ENCODE peak calls at places on chromosome 17, in seven cellular contexts. O, X, Q, P, A, M and J are unnamed samples.

GRCh38 chr17:73205326-73205980 is 12.6 kb downstream of the COG1 start:
- DNase-seq in O (no peak), X (no peak), Q (no peak), P (no peak), A (no peak), M (no peak), J (no peak)

GRCh38 chr17:76614912-76615617 is 28.5 kb downstream of the ST6GALNAC1 start:
- DNase-seq in O (no peak), X (no peak), Q (no peak), P (no peak), A (no peak), M (no peak), J (no peak)

GRCh38 chr17:75105269-75106080 is 4.3 kb upstream of the ARMC7 start:
- DNase-seq in O (peak), X (peak), Q (peak), P (no peak), A (peak), M (no peak), J (peak)

GRCh38 chr17:50943575-50943933 is 77.4 kb upstream of the TOB1 start:
- DNase-seq in O (peak), X (no peak), Q (no peak), P (no peak), A (no peak), M (peak), J (no peak)

GRCh38 chr17:76872221-76872873 is 4.1 kb downstream of the MGAT5B start:
- DNase-seq in O (no peak), X (no peak), Q (peak), P (no peak), A (peak), M (no peak), J (no peak)

GRCh38 chr17:8822401-8823035 is 23.4 kb upstream of the MFSD6L start:
- DNase-seq in O (no peak), X (no peak), Q (no peak), P (no peak), A (no peak), M (no peak), J (no peak)

GRCh38 chr17:74715144-74715543 is 2.4 kb upstream of the CD300LF start:
- DNase-seq in O (no peak), X (no peak), Q (no peak), P (no peak), A (no peak), M (no peak), J (no peak)

GRCh38 chr17:31596382-31597323 is 205.2 kb downstream of the RAB11FIP4 start:
- DNase-seq in O (peak), X (peak), Q (peak), P (peak), A (peak), M (no peak), J (no peak)

GRCh38 chr17:41896726-41897125 is 22.0 kb downstream of the ACLY start:
- DNase-seq in O (no peak), X (no peak), Q (no peak), P (no peak), A (no peak), M (no peak), J (no peak)

GRCh38 chr17:15409721-15410247 is 57.6 kb downstream of the CDRT4 start:
- DNase-seq in O (no peak), X (peak), Q (no peak), P (peak), A (no peak), M (no peak), J (no peak)

GRCh38 chr17:18968945-18969887 is 17.3 kb downstream of the SLC5A10 start:
- DNase-seq in O (no peak), X (no peak), Q (peak), P (no peak), A (no peak), M (no peak), J (no peak)

GRCh38 chr17:60724647-60725046 is 47.0 kb downstream of the BCAS3 start:
- DNase-seq in O (no peak), X (no peak), Q (no peak), P (no peak), A (no peak), M (no peak), J (no peak)

GRCh38 chr17:1147664-1148063 is 32.1 kb downstream of the ABR start:
- DNase-seq in O (peak), X (no peak), Q (peak), P (no peak), A (peak), M (no peak), J (peak)

GRCh38 chr17:34728771-34729310 is 149.5 kb downstream of the TMEM132E start:
- DNase-seq in O (peak), X (no peak), Q (no peak), P (no peak), A (no peak), M (no peak), J (no peak)

GRCh38 chr17:74773871-74774286 is 2.3 kb downstream of the NAT9 start:
- DNase-seq in O (no peak), X (no peak), Q (no peak), P (no peak), A (no peak), M (no peak), J (no peak)

GRCh38 chr17:43396491-43397060 is 2.2 kb upstream of the ARL4D start:
- DNase-seq in O (no peak), X (no peak), Q (no peak), P (no peak), A (no peak), M (no peak), J (no peak)

GRCh38 chr17:79023886-79024771 is at the start of gene C1QTNF1:
- DNase-seq in O (peak), X (peak), Q (peak), P (peak), A (peak), M (peak), J (peak)
- TF ChIP-seq CTCF in O (peak), X (peak), Q (no peak), P (peak), A (peak), M (peak), J (peak)

GRCh38 chr17:48486557-48486956 is 44.3 kb downstream of the HOXB1 start:
- DNase-seq in O (no peak), X (no peak), Q (peak), P (no peak), A (no peak), M (no peak), J (no peak)
- TF ChIP-seq CTCF in O (no peak), X (no peak), Q (no peak), P (no peak), A (no peak), M (no peak), J (no peak)

GRCh38 chr17:4733073-4733531 is 1.9 kb downstream of the MED11 start:
- DNase-seq in O (no peak), X (peak), Q (no peak), P (no peak), A (no peak), M (no peak), J (no peak)
- TF ChIP-seq CTCF in O (peak), X (no peak), Q (no peak), P (no peak), A (peak), M (no peak), J (no peak)

GRCh38 chr17:44569459-44569858 is 12.2 kb downstream of the FZD2 start:
- DNase-seq in O (peak), X (no peak), Q (no peak), P (no peak), A (no peak), M (no peak), J (no peak)

GRCh38 chr17:44564429-44564828 is 7.1 kb downstream of the FZD2 start:
- DNase-seq in O (no peak), X (no peak), Q (no peak), P (no peak), A (no peak), M (no peak), J (no peak)

GRCh38 chr17:44561237-44561623 is 3.9 kb downstream of the FZD2 start:
- DNase-seq in O (no peak), X (no peak), Q (no peak), P (no peak), A (no peak), M (no peak), J (no peak)

GRCh38 chr17:44568311-44568710 is 11.0 kb downstream of the FZD2 start:
- DNase-seq in O (no peak), X (no peak), Q (no peak), P (no peak), A (no peak), M (no peak), J (no peak)

DNA sequence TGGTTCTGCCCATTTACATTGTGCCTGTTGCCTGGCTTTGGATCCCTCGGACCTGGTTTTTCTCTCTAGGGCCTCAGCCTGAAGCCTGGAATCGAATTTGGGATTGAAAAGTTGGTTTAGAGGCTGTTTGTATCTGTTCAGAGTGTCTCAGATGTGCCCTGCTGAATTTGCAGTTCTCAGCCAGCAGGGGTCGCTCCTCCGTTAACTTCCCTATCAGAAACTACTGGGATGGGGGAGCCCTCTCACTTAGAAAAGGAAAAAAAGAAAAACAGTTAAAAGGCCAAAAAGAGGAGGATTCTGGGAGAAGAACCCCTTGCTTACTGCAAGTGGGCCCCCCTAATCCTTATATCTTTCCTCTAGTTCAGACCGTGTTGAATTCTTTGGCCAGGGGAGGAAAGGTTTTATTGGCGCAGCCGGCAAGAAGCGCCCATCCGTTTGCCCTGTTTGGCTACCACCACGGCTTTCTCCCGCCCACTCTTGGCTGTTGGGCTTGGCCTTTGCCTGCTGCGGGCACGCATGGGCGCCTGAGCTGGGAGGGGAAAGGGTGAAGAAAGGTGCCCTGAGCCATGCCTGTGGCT is 8.7 kb downstream of the FZD2 start:
- DNase-seq in O (peak), X (no peak), Q (no peak), P (no peak), A (no peak), M (no peak), J (no peak)
- TF ChIP-seq CTCF in O (peak), X (no peak), Q (peak), P (no peak), A (peak), M (no peak), J (peak)

DNA sequence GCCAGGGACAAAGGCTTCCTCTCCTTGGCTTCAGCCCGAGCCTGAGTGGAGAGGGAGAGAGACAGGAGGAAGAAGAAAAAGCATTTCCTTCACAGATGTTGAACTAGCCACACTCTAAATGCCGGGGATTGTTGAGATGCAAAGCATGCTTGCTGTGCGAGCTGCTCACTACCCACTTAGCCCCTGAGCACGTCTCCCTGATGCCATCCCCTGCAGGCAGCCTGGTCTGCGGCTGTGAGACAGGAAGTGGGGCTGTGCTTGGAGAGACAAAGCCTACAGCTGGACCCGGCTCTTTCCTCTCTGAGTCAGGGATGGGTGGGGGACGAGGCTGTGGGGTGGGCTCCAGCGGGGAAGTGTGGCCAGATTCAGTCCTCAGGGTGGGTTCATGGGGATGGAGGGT is 13.7 kb downstream of the WNT9B start:
- DNase-seq in O (peak), X (no peak), Q (no peak), P (no peak), A (peak), M (no peak), J (no peak)
- TF ChIP-seq CTCF in O (no peak), X (no peak), Q (no peak), P (no peak), A (no peak), M (no peak), J (no peak)

DNA sequence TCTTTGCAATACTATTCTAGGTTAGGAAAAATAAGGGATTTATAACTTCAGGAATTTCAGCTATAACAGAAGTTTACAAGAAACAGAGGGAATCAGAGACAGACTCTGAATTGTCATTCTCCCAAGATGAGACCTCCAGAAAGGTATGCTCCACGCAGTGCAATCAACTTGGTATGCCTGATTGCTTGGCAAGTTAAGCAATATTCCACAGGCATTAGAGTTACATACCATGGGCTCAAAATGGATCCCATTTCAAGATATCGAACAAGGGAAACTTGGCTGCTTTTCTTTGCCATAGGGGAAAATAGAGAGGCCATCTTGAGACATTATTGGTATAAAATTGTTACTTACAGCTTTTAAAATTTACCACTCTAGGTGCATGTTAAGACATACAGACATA is 615.6 kb upstream of the SOX9 start:
- DNase-seq in O (no peak), X (no peak), Q (no peak), P (no peak), A (no peak), M (no peak), J (no peak)
- TF ChIP-seq CTCF in O (no peak), X (no peak), Q (no peak), P (no peak), A (no peak), M (no peak), J (no peak)